ENCODE peak calls at places on chromosomes 12 and 14, in five cellular contexts. O is thyroid gland, D is brain microvascular endothelial cell, W is ascending aorta, E is colonic mucosa. U is an unnamed sample.

GRCh38 chr12:15200703-15201102 is 20.5 kb downstream of the RERG start:
- DNase-seq in E (no peak), O (no peak), W (no peak), D (no peak), U (no peak)

GRCh38 chr14:101222362-101223090 is 319.0 kb upstream of the RTL1 start:
- DNase-seq in W (no peak), D (no peak), O (no peak), E (peak), U (no peak)

GRCh38 chr14:69094481-69094880 is 58.4 kb downstream of the DCAF5 start:
- DNase-seq in O (no peak), D (peak), W (no peak), E (no peak), U (no peak)

GRCh38 chr12:96219700-96220206 is 25.6 kb downstream of the ELK3 start:
- DNase-seq in D (peak), O (peak), E (no peak), W (no peak), U (peak)

GRCh38 chr12:115507951-115508722 is 769.4 kb downstream of the MED13L start:
- DNase-seq in W (no peak), D (no peak), E (no peak), O (no peak), U (no peak)

GRCh38 chr12:125208942-125209341 is 143.7 kb downstream of the AACS start:
- DNase-seq in E (no peak), D (no peak), O (no peak), W (no peak), U (no peak)

GRCh38 chr14:68507544-68508081 is 285.3 kb downstream of the ZFP36L1 start:
- DNase-seq in E (no peak), O (peak), W (no peak), D (no peak), U (no peak)

GRCh38 chr14:51302319-51303030 is 62.4 kb downstream of the TMX1 start:
- DNase-seq in W (no peak), E (no peak), O (no peak), D (no peak), U (no peak)

GRCh38 chr12:8734873-8735381 is 37.1 kb downstream of the RIMKLB start:
- DNase-seq in D (no peak), W (no peak), O (no peak), E (no peak), U (no peak)

GRCh38 chr12:93521225-93521854 is 51.1 kb upstream of the SOCS2 start:
- DNase-seq in W (no peak), O (peak), E (no peak), D (no peak), U (no peak)

GRCh38 chr12:30764251-30764650 is 9.5 kb upstream of the CAPRIN2 start:
- DNase-seq in D (no peak), W (no peak), O (no peak), E (no peak), U (no peak)

DNA sequence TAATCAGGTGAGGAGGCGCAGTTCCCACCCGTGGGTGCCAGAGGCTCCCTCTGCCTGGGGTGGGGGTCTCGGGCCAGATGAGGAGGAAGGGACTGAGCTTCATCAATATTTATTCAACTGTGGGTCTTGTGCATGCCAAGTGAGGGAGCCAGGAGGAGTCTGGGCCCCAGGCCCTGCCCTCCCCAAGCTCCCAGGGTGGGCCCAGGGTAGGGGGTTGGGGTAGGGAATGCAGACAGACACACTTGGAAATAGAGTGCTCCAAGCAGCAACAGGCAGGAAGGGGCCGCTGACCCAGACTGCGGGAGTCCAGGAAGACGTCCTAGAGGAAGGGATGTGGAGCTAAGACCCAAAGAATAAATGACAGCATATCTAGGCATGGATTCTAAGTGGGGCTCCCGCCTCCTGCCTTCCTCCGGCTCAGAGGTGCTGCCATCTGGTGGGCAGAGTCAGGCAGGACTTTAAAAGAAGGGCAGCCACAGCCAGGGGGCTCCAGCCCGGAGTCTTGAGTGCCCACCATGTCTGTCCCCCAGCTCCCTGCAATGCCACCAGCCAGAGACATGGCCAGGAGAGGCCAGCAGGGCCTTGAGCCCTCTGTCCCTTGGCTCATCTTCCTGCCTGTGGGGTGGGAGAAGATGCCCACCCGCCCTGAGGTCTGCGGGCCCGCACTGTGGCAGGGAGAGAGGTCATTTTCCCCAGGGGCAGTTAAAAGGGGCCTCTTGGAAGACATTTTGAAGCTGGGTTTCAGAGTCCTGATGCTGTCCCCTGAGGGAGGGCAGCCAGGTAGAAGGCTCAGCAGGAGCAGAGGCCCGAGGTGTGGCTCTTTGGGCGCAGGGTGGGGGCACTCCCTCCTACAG is 70.1 kb downstream of the PHETA1 start:
- DNase-seq in D (peak), E (peak), W (no peak), O (peak), U (peak)
- TF ChIP-seq CTCF in D (peak), E (peak), W (peak), O (peak), U (peak)

GRCh38 chr14:71140157-71140556 is 232.9 kb downstream of the PCNX1 start:
- DNase-seq in D (no peak), W (no peak), E (no peak), O (no peak), U (no peak)
- H3K4me3 ChIP-seq in D (no peak), W (no peak), E (no peak), O (no peak), U (no peak)

GRCh38 chr12:27782481-27782880 is 2.4 kb upstream of the MANSC4 start:
- DNase-seq in D (no peak), E (no peak), W (no peak), O (no peak), U (no peak)
- H3K27ac ChIP-seq in D (peak), E (no peak), W (no peak), O (no peak), U (no peak)

DNA sequence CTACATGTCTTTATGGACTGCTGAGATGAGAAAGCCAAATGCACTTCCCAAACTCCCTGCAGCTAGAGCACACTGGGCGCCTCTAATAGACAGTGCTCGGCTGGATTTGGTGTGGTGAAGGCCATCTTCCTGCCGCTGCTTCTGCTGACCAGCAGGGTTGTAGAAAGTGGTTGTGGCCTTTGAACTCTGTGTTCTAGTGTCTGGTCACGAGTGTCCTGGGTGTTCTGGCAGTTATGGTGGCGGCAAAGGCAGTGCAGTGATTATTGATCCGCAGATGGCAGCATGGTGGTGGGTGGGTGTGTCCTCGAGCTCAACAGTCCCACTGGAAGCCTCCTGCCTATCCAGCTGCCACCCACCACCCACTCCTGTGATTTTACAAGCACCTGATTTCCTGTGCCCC is 43.4 kb downstream of the SMIM41 start:
- DNase-seq in W (no peak), D (no peak), O (no peak), E (no peak), U (no peak)
- TF ChIP-seq CTCF in W (no peak), D (no peak), O (no peak), E (no peak), U (no peak)

DNA sequence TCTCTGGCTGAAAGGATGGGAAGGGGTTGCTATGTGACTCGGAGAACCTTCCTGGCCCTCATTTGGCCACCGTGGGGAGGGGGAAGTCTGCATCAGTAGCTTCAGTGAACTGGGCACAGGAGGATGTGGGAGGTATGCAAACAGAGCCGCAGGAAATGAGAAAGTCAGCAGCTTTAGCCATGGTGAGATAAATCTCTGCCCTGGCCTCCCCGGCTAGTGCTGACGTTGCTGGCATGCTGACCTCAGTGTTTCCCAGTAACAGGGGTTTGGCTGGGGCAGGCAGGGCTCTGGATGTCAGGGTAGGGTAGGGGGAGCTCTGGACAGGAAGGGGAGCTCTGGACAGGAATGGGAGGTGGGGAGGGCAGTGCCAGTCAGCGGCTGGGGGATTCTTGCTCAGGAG is 2.3 kb upstream of the CEBPE start:
- DNase-seq in D (peak), E (peak), W (no peak), O (no peak), U (no peak)
- H3K4me3 ChIP-seq in D (no peak), E (no peak), W (no peak), O (no peak), U (no peak)

GRCh38 chr12:1131811-1132224 is 140.8 kb downstream of the ERC1 start:
- DNase-seq in O (peak), E (no peak), D (no peak), W (no peak), U (no peak)
- H3K27ac ChIP-seq in O (no peak), E (no peak), D (no peak), W (no peak), U (no peak)

DNA sequence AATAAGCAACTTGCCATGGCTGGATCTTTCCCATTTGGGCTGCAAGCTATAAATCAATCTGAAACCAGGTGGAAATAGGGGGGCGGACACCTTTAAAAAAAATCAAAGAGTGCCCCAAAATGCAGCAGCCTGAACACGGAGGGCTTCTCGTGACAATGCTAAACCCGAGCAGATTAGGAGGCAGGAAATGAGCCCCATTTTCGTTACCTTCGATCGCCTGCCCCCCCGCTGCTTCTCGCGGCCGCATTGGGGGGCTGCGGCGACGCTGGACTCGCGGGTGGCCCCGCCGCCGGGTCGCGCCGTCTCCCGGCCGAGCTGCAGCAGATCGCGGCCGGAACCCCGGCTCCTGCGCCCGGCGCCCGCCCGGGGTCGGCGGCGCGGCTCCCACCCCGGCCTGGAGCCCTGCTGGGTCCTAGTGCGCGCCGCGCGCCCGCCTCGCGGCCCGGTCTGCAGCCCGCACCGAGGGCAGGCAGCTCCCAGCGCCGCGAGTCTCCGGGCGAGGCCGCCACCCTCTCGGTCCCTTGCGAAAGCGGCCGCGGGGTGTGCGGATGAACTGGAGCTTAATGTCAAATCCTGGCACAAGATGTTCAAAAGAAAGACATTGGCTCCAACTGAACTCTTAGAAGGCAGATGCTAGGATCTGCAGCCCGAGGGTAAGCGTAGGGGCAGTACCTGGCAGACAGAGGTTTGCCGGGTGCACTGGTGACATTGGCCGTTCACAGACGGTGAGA is 202.0 kb upstream of the FOXN3 start:
- DNase-seq in D (peak), O (peak), E (peak), W (no peak), U (no peak)
- TF ChIP-seq CTCF in D (peak), O (no peak), E (no peak), W (no peak), U (no peak)